ENCODE peak calls at places on chromosomes 16 and 17, in six cellular contexts. X is HepG2, W is GM12878, C is K562, Z is GM23338, P is H1. H is an unnamed sample.

GRCh38 chr17:2684549-2684948 is 27.0 kb downstream of the CLUH start:
- DNase-seq in X (no peak), W (no peak), C (no peak), Z (no peak), P (no peak), H (no peak)

GRCh38 chr16:28990375-28991040 is 5.7 kb downstream of the LAT start:
- DNase-seq in X (no peak), W (no peak), C (no peak), Z (no peak), P (no peak), H (no peak)

GRCh38 chr17:69287168-69287567 is 39.8 kb downstream of the ABCA5 start:
- DNase-seq in X (no peak), W (no peak), C (no peak), Z (no peak), P (no peak), H (no peak)

GRCh38 chr16:405548-406506 is 4.1 kb downstream of the DECR2 start:
- DNase-seq in X (peak; percentile 93), W (no peak), C (peak; percentile 73), Z (no peak), P (no peak), H (no peak)

GRCh38 chr16:19005561-19006445 is 22.1 kb downstream of the TMC7 start:
- DNase-seq in X (peak; percentile 100), W (no peak), C (no peak), Z (peak; percentile 61), P (peak; percentile 54), H (no peak)

GRCh38 chr17:36936455-36936934 is 780 bp upstream of the LHX1 start:
- DNase-seq in X (no peak), W (no peak), C (peak; percentile 14), Z (peak; percentile 90), P (peak; percentile 95), H (peak; percentile 84)

GRCh38 chr17:39062846-39063680 is 88.4 kb downstream of the PLXDC1 start:
- DNase-seq in X (no peak), W (no peak), C (no peak), Z (peak; percentile 17), P (no peak), H (no peak)

GRCh38 chr16:47779201-47780016 is 318.3 kb downstream of the PHKB start:
- DNase-seq in X (no peak), W (peak; percentile 5), C (peak; percentile 65), Z (no peak), P (peak; percentile 44), H (no peak)

GRCh38 chr17:46020023-46020735 is 21.1 kb downstream of the STH start:
- DNase-seq in X (no peak), W (peak; percentile 39), C (no peak), Z (no peak), P (no peak), H (no peak)

GRCh38 chr17:17833664-17834357 is 3.0 kb downstream of the SREBF1 start:
- DNase-seq in X (no peak), W (no peak), C (no peak), Z (no peak), P (no peak), H (no peak)

GRCh38 chr17:30565073-30565935 is 88.1 kb downstream of the GOSR1 start:
- DNase-seq in X (no peak), W (no peak), C (no peak), Z (peak; percentile 67), P (no peak), H (peak; percentile 50)

GRCh38 chr16:50668368-50669008 is 12.6 kb downstream of the SNX20 start:
- DNase-seq in X (peak; percentile 46), W (no peak), C (no peak), Z (no peak), P (no peak), H (no peak)

GRCh38 chr17:28741358-28742349 is 2.2 kb upstream of the TRAF4 start:
- DNase-seq in X (no peak), W (no peak), C (peak; percentile 73), Z (no peak), P (no peak), H (no peak)

GRCh38 chr16:74563828-74564263 is 43.1 kb downstream of the GLG1 start:
- DNase-seq in X (no peak), W (no peak), C (peak; percentile 86), Z (no peak), P (no peak), H (no peak)
- TF ChIP-seq CREB1 in X (no peak), W (no peak), C (peak; percentile 52), Z (no peak), P (no peak), H (no peak)

DNA sequence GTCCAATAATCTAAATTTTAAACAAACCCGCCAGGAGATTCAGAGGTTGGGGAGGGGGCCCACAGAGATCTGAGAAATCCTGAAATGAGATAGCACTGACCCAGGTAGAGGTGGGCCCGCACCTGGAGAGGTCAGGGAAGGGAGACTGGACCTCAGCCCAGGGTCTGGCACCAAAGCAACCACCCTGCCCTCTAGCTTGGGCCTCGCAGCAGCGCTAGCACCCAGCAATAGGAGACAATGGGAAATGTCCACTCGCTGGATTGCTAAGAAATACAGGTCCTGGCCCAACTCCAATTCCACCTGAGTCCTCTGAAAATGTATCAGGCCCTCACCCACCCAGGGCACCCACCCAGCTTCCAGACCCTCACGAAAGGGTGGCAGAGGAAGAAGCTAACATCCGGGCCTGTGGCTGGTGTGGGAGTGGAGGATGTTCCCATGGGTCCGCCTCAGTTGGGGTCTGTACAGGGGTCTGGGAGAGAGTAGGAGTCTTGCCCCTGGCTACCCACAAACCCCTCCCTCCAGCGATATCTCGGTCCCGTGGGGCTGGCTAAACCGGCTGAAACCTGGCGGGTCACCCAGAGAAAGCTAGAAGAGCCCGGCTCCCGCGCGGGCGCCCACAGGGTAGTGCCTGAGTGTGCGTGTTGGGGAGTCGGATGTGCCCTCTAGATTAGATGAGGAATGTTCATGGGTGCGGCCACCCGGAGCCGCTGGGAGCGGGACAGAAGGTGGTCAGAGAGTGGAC is 1.1 kb downstream of the PLLP start:
- DNase-seq in X (no peak), W (no peak), C (no peak), Z (peak; percentile 28), P (no peak), H (peak; percentile 42)
- TF ChIP-seq CREB1 in X (no peak), W (no peak), C (no peak), Z (no peak), P (no peak), H (no peak)

GRCh38 chr17:40303009-40303657 is 5.8 kb upstream of the RARA start:
- DNase-seq in X (peak; percentile 64), W (no peak), C (peak; percentile 63), Z (peak; percentile 74), P (no peak), H (peak; percentile 48)

GRCh38 chr17:40297511-40297910 is 9.8 kb downstream of the CDC6 start:
- DNase-seq in X (no peak), W (no peak), C (no peak), Z (no peak), P (no peak), H (no peak)

GRCh38 chr17:40301315-40301714 is 7.7 kb upstream of the RARA start:
- DNase-seq in X (no peak), W (no peak), C (peak; percentile 35), Z (peak; percentile 64), P (no peak), H (no peak)

GRCh38 chr17:40295471-40296457 is 8.1 kb downstream of the CDC6 start:
- DNase-seq in X (no peak), W (no peak), C (no peak), Z (no peak), P (no peak), H (no peak)

GRCh38 chr17:40298726-40299125 is 10.3 kb upstream of the RARA start:
- DNase-seq in X (no peak), W (no peak), C (no peak), Z (no peak), P (no peak), H (no peak)
- TF ChIP-seq CREB1 in X (no peak), W (no peak), C (no peak), Z (no peak), P (no peak), H (no peak)

GRCh38 chr17:56676807-56677206 is 83.3 kb downstream of the NOG start:
- DNase-seq in X (no peak), W (no peak), C (no peak), Z (no peak), P (no peak), H (no peak)

GRCh38 chr17:56679767-56680422 is 86.4 kb downstream of the NOG start:
- DNase-seq in X (no peak), W (no peak), C (no peak), Z (no peak), P (no peak), H (no peak)

GRCh38 chr17:56680676-56681075 is 87.2 kb downstream of the NOG start:
- DNase-seq in X (no peak), W (no peak), C (no peak), Z (no peak), P (no peak), H (no peak)

GRCh38 chr17:56678249-56679144 is 85.0 kb downstream of the NOG start:
- DNase-seq in X (no peak), W (no peak), C (no peak), Z (peak; percentile 52), P (peak; percentile 56), H (peak; percentile 21)

GRCh38 chr17:56679148-56679766 is 85.8 kb downstream of the NOG start:
- DNase-seq in X (peak; percentile 15), W (no peak), C (peak; percentile 29), Z (peak; percentile 73), P (no peak), H (no peak)
- TF ChIP-seq CREB1 in X (no peak), W (no peak), C (no peak), Z (peak; percentile 31), P (no peak), H (no peak)

GRCh38 chr16:20920091-20920490 is 19.5 kb downstream of the LYRM1 start:
- DNase-seq in X (no peak), W (no peak), C (no peak), Z (no peak), P (no peak), H (no peak)
- TF ChIP-seq CREB1 in X (no peak), W (no peak), C (no peak), Z (no peak), P (no peak), H (no peak)

DNA sequence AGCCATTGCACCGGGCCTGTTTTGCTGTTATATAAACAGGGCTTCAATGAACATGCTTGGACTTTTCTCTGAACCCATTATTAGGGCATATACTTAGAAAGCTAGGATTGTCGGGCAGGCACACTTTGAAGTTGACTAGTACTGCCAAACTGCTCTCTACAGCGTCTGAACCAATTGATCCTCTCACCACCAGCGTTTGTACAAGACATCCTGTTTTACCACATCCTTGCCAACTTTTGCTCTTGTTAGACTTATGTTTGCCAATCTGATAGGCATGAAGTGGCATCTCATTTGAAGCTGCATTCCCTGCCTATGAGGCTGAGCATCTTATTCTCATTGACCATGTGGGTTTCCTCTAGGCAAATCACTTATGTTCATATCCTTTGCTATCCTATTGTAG is 7.4 kb upstream of the PPP1R9B start:
- DNase-seq in X (no peak), W (no peak), C (no peak), Z (no peak), P (no peak), H (no peak)
- TF ChIP-seq CREB1 in X (no peak), W (no peak), C (no peak), Z (no peak), P (no peak), H (no peak)

H was measured in WTC11.